ENCODE peak calls at places on chromosomes 3 and 15, in ten cellular contexts. P is HepG2, M is endothelial cell of umbilical vein, A is PC-3, Z is mammary epithelial cell, L is hepatocyte, G is IMR-90, R is GM23248, D is trophoblast cell, B is astrocyte. Q is an unnamed sample.

GRCh38 chr3:149512073-149512782 is 37.7 kb downstream of the TM4SF4 start:
- DNase-seq in P (peak; percentile 64), M (peak; percentile 77), A (peak; percentile 84), Z (peak; percentile 36), L (peak; percentile 82), G (peak; percentile 72), R (peak; percentile 80), D (peak; percentile 53), B (peak; percentile 30), Q (peak; percentile 71)

GRCh38 chr3:131238496-131238895 is 143.1 kb upstream of the NUDT16 start:
- DNase-seq in P (no peak), M (no peak), A (no peak), Z (no peak), L (no peak), G (no peak), R (no peak), D (no peak), B (no peak), Q (no peak)

GRCh38 chr3:189419022-189419421 is 212.2 kb upstream of the TP63 start:
- DNase-seq in P (no peak), M (no peak), A (no peak), Z (no peak), L (no peak), G (no peak), R (no peak), D (no peak), B (no peak), Q (peak; percentile 47)

GRCh38 chr3:140244893-140245292 is 309.9 kb downstream of the CLSTN2 start:
- DNase-seq in P (no peak), M (no peak), A (no peak), Z (no peak), L (no peak), G (no peak), R (no peak), D (no peak), B (peak; percentile 57), Q (no peak)

GRCh38 chr15:56886450-56886856 is 32.0 kb upstream of the TCF12 start:
- DNase-seq in P (peak; percentile 3), M (no peak), A (no peak), Z (no peak), L (peak; percentile 19), G (peak; percentile 17), R (peak; percentile 46), D (no peak), B (no peak), Q (no peak)

GRCh38 chr15:91465696-91466095 is 365.6 kb downstream of the SV2B start:
- DNase-seq in P (no peak), M (no peak), A (no peak), Z (peak; percentile 32), L (no peak), G (no peak), R (no peak), D (no peak), B (no peak), Q (no peak)

GRCh38 chr3:126034481-126035361 is 49.2 kb downstream of the SLC41A3 start:
- DNase-seq in P (no peak), M (no peak), A (peak; percentile 2), Z (peak; percentile 51), L (no peak), G (peak; percentile 43), R (peak; percentile 23), D (no peak), B (peak; percentile 34), Q (no peak)

GRCh38 chr3:138046084-138046483 is 36.1 kb downstream of the CLDN18 start:
- DNase-seq in P (no peak), M (no peak), A (no peak), Z (no peak), L (no peak), G (no peak), R (no peak), D (no peak), B (no peak), Q (no peak)

GRCh38 chr15:66870880-66871388 is 168.9 kb downstream of the SMAD6 start:
- DNase-seq in P (no peak), M (no peak), A (no peak), Z (no peak), L (no peak), G (no peak), R (no peak), D (no peak), B (no peak), Q (no peak)
- H3K4me2 ChIP-seq in P (no peak overlapping the region), M (no peak overlapping the region), A (no peak overlapping the region), Z (no peak overlapping the region), L (no peak overlapping the region), G (no peak overlapping the region), R (no peak overlapping the region), D (no peak overlapping the region), B (no peak overlapping the region), Q (no peak overlapping the region)

DNA sequence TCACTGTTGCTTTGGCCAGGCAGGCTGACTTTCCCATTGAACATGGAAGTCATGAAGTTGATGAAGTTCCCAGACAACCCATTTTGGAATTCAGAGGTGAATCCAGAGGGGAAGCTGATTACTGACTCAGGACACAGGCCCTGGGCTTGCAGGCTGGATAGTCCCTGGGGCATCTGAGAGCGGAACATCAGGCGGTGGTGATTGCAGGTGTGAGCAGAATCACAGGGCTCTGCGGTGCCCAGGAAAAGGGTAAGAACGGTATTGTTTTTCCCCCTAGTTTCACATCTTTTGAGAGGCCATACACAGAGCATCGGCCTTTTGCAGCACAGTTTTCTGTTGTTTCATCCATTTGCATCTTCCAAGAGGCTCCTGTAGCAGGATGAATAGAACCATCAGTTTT is 104.7 kb downstream of the CHSY1 start:
- DNase-seq in P (no peak), M (no peak), A (no peak), Z (no peak), L (no peak), G (no peak), R (no peak), D (no peak), B (no peak), Q (no peak)
- H3K4me2 ChIP-seq in P (no peak overlapping the region), M (no peak overlapping the region), A (no peak overlapping the region), Z (no peak overlapping the region), L (no peak overlapping the region), G (no peak overlapping the region), R (no peak overlapping the region), D (no peak overlapping the region), B (no peak overlapping the region), Q (no peak overlapping the region)

GRCh38 chr3:45887759-45888511 is 1.6 kb downstream of the CCR9 start:
- DNase-seq in P (no peak), M (no peak), A (peak; percentile 24), Z (no peak), L (no peak), G (peak; percentile 28), R (peak; percentile 12), D (no peak), B (peak; percentile 6), Q (no peak)
- H3K4me2 ChIP-seq in P (no peak overlapping the region), M (no peak overlapping the region), A (peak overlapping the region; percentile 29), Z (no peak overlapping the region), L (no peak overlapping the region), G (no peak overlapping the region), R (no peak overlapping the region), D (no peak overlapping the region), B (no peak overlapping the region), Q (no peak overlapping the region)

DNA sequence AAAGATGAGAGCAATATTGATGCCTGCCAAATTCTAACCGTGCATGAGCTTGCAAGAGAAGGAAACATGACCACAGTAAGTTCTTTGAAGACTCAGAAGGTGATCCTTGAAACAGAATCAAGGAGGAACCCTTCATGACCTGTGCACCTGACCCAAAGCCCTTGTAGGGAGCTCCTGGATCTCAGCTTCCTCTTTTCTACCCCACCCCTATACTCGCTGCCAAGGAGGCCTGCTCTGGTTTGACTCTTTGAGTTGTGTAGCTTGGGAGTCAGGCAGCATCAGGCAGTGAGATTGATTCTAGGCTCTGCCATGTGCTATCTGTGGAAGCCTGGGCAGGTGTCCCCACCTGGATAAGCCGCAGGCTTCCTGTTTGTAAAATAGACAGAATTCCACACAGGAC is 10.6 kb downstream of the TTC21A start:
- DNase-seq in P (no peak), M (no peak), A (no peak), Z (no peak), L (no peak), G (no peak), R (no peak), D (no peak), B (no peak), Q (no peak)
- H3K4me2 ChIP-seq in P (no peak overlapping the region), M (no peak overlapping the region), A (no peak overlapping the region), Z (no peak overlapping the region), L (no peak overlapping the region), G (no peak overlapping the region), R (no peak overlapping the region), D (no peak overlapping the region), B (no peak overlapping the region), Q (no peak overlapping the region)

GRCh38 chr15:69082556-69082955 is 68.1 kb downstream of the NOX5 start:
- DNase-seq in P (peak; percentile 10), M (peak; percentile 68), A (no peak), Z (peak; percentile 2), L (no peak), G (no peak), R (no peak), D (no peak), B (peak; percentile 8), Q (no peak)
- H3K4me2 ChIP-seq in P (peak overlapping the region; percentile 2), M (peak overlapping the region; percentile 68), A (no peak overlapping the region), Z (no peak overlapping the region), L (peak overlapping the region; percentile 13), G (no peak overlapping the region), R (no peak overlapping the region), D (no peak overlapping the region), B (no peak overlapping the region), Q (no peak overlapping the region)

GRCh38 chr3:160055659-160056058 is 67.0 kb downstream of the IL12A start:
- DNase-seq in P (no peak), M (no peak), A (no peak), Z (no peak), L (no peak), G (no peak), R (no peak), D (no peak), B (no peak), Q (no peak)
- H3K4me2 ChIP-seq in P (no peak overlapping the region), M (no peak overlapping the region), A (no peak overlapping the region), Z (no peak overlapping the region), L (no peak overlapping the region), G (no peak overlapping the region), R (no peak overlapping the region), D (no peak overlapping the region), B (no peak overlapping the region), Q (no peak overlapping the region)

GRCh38 chr15:89500397-89501270 is 4.3 kb upstream of the RHCG start:
- DNase-seq in P (no peak), M (no peak), A (peak; percentile 43), Z (no peak), L (no peak), G (no peak), R (no peak), D (peak; percentile 28), B (no peak), Q (no peak)

GRCh38 chr15:89506026-89506686 is 9.8 kb upstream of the RHCG start:
- DNase-seq in P (no peak), M (no peak), A (no peak), Z (no peak), L (no peak), G (no peak), R (no peak), D (no peak), B (no peak), Q (no peak)

GRCh38 chr15:89504166-89504565 is 7.8 kb upstream of the RHCG start:
- DNase-seq in P (no peak), M (no peak), A (no peak), Z (no peak), L (no peak), G (no peak), R (no peak), D (no peak), B (no peak), Q (no peak)

GRCh38 chr15:89501646-89502045 is 5.3 kb upstream of the RHCG start:
- DNase-seq in P (no peak), M (no peak), A (no peak), Z (no peak), L (no peak), G (no peak), R (no peak), D (no peak), B (no peak), Q (no peak)

GRCh38 chr15:89502867-89503595 is 6.6 kb upstream of the RHCG start:
- DNase-seq in P (no peak), M (no peak), A (peak; percentile 79), Z (peak; percentile 76), L (no peak), G (no peak), R (no peak), D (peak; percentile 77), B (no peak), Q (no peak)
- H3K4me2 ChIP-seq in P (no peak overlapping the region), M (no peak overlapping the region), A (peak overlapping the region; percentile 59), Z (no peak overlapping the region), L (no peak overlapping the region), G (no peak overlapping the region), R (no peak overlapping the region), D (no peak overlapping the region), B (no peak overlapping the region), Q (no peak overlapping the region)